ENCODE peak calls at places on chromosome 1, in ten cellular contexts. O is SK-N-SH treated with all-trans-retinoic acid at 6 μM for 48 hours; Y is upper lobe of left lung; Q is heart right ventricle; T is upper lobe of right lung; V is activated CD8-positive, alpha-beta T cell treated with anti-CD3 and anti-CD28 coated beads for 36 hours; C is activated T-cell treated with anti-CD3 and anti-CD28 coated beads, Interleukin-2, amount 50 U/mL, for 4 hours; A is CD8-positive, alpha-beta T cell; L is activated B cell treated with CpG ODN at 0.5 μM for 24 hours; G is HepG2. Z is an unnamed sample.

GRCh38 chr1:101111461-101111860 is 85.9 kb upstream of the DPH5 start:
- ATAC-seq in C (no peak), A (no peak), L (no peak), G (no peak), O (no peak), T (no peak), Y (no peak), V (no peak), Q (no peak), Z (no peak)

GRCh38 chr1:8090241-8090702 is 64.2 kb upstream of the ERRFI1 start:
- ATAC-seq in O (peak; percentile 88), A (no peak), L (no peak), C (peak; percentile 46), Y (peak; percentile 74), G (no peak), V (no peak), Q (no peak), T (peak; percentile 33), Z (peak; percentile 78)

GRCh38 chr1:17119744-17120482 is 662 bp upstream of the PADI2 start:
- ATAC-seq in T (peak; percentile 33), C (no peak), L (peak; percentile 80), G (no peak), Q (no peak), O (no peak), A (no peak), V (no peak), Y (peak; percentile 34), Z (no peak)

GRCh38 chr1:67853704-67854103 is 20.4 kb upstream of the GNG12 start:
- ATAC-seq in Q (peak; percentile 79), V (no peak), A (no peak), Y (peak; percentile 59), C (no peak), L (no peak), T (peak; percentile 79), G (peak; percentile 94), O (peak; percentile 91), Z (no peak)

GRCh38 chr1:45913183-45913924 is 109.9 kb downstream of the MAST2 start:
- ATAC-seq in Q (peak; percentile 91), G (no peak), Y (peak; percentile 68), V (peak; percentile 70), C (peak; percentile 25), T (no peak), O (peak; percentile 92), L (no peak), A (no peak), Z (peak; percentile 91)

GRCh38 chr1:203120325-203121138 is 7.0 kb upstream of the ADORA1 start:
- ATAC-seq in T (no peak), O (no peak), C (no peak), A (no peak), Y (no peak), V (no peak), L (no peak), Q (no peak), G (no peak), Z (no peak)

GRCh38 chr1:239297910-239298309 is 88.5 kb upstream of the CHRM3 start:
- ATAC-seq in T (no peak), V (no peak), Q (no peak), C (no peak), Y (no peak), L (no peak), A (no peak), O (no peak), G (no peak), Z (no peak)

GRCh38 chr1:156394835-156395461 is 25.9 kb downstream of the RHBG start:
- ATAC-seq in L (peak; percentile 45), G (no peak), Y (no peak), V (no peak), T (no peak), Q (no peak), O (no peak), A (no peak), C (no peak), Z (no peak)

GRCh38 chr1:174060090-174060489 is 37.9 kb upstream of the RC3H1 start:
- ATAC-seq in G (no peak), O (peak; percentile 32), V (no peak), Q (no peak), C (no peak), A (no peak), Y (no peak), L (no peak), T (no peak), Z (no peak)

GRCh38 chr1:226186124-226187018 is at the start of gene ACBD3:
- ATAC-seq in L (peak; percentile 93), Y (peak; percentile 97), C (peak; percentile 97), V (peak; percentile 98), Q (peak; percentile 98), O (peak; percentile 96), G (peak; percentile 97), T (peak; percentile 98), A (peak; percentile 97), Z (peak; percentile 95)

GRCh38 chr1:94795321-94795899 is 24.7 kb upstream of the SLC44A3 start:
- ATAC-seq in G (no peak), C (no peak), L (peak; percentile 57), T (no peak), O (no peak), Q (no peak), Y (no peak), A (no peak), V (no peak), Z (no peak)

GRCh38 chr1:53197301-53198205 is 929 bp downstream of the CPT2 start:
- ATAC-seq in T (peak; percentile 15), Y (peak; percentile 46), L (no peak), Q (peak; percentile 1), O (peak; percentile 51), C (no peak), V (no peak), G (peak; percentile 3), A (no peak), Z (no peak)

GRCh38 chr1:157194739-157195520 is 56.7 kb upstream of the ETV3 start:
- ATAC-seq in C (no peak), V (no peak), O (no peak), L (no peak), Y (no peak), Q (peak; percentile 30), G (no peak), T (no peak), A (no peak), Z (no peak)

GRCh38 chr1:78052685-78053433 is 7.1 kb downstream of the GIPC2 start:
- ATAC-seq in C (no peak), L (no peak), G (no peak), O (no peak), A (no peak), Q (no peak), Y (no peak), T (no peak), V (no peak), Z (no peak)

GRCh38 chr1:153598309-153599172 is 14.4 kb downstream of the S100A16 start:
- ATAC-seq in L (peak; percentile 92), C (peak; percentile 58), G (no peak), V (peak; percentile 92), Y (peak; percentile 80), Q (peak; percentile 85), A (peak; percentile 62), O (peak; percentile 73), T (peak; percentile 48), Z (peak; percentile 63)